ENCODE peak calls at places on chromosomes 7 and 10, in nine cellular contexts. E is GM12864; V is NB4; Y is thoracic aorta; J is gastrocnemius medialis; N is thyroid gland; R is mammary epithelial cell; W is CD8-positive, alpha-beta T cell; M is right lobe of liver. T is an unnamed sample.

GRCh38 chr7:120785056-120785455 is 72.9 kb downstream of the TSPAN12 start:
- DNase-seq in E (no peak), V (no peak), Y (no peak), J (no peak), N (no peak), R (no peak), W (no peak), M (no peak), T (no peak)

GRCh38 chr10:11617233-11617632 is 5.8 kb upstream of the USP6NL start:
- DNase-seq in E (no peak), V (no peak), Y (no peak), J (no peak), N (no peak), R (no peak), W (no peak), M (no peak), T (no peak)

GRCh38 chr10:103693070-103693811 is 162.1 kb downstream of the SH3PXD2A start:
- DNase-seq in E (no peak), V (peak; percentile 54), Y (no peak), J (no peak), N (peak; percentile 7), R (no peak), W (peak; percentile 31), M (no peak), T (no peak)

GRCh38 chr7:80807166-80807900 is 111.5 kb downstream of the SEMA3C start:
- DNase-seq in E (no peak), V (no peak), Y (no peak), J (no peak), N (no peak), R (no peak), W (no peak), M (no peak), T (peak; percentile 64)

GRCh38 chr7:94588090-94588489 is 67.8 kb downstream of the SGCE start:
- DNase-seq in E (no peak), V (no peak), Y (no peak), J (no peak), N (no peak), R (no peak), W (no peak), M (no peak), T (peak; percentile 6)

GRCh38 chr10:114283091-114283490 is 44.0 kb downstream of the VWA2 start:
- DNase-seq in E (no peak), V (no peak), Y (no peak), J (no peak), N (no peak), R (no peak), W (no peak), M (no peak), T (no peak)

GRCh38 chr10:7260912-7261700 is 149.7 kb downstream of the SFMBT2 start:
- DNase-seq in E (no peak), V (peak; percentile 36), Y (no peak), J (no peak), N (no peak), R (no peak), W (no peak), M (no peak), T (no peak)

GRCh38 chr10:88879754-88880286 is at the start of gene STAMBPL1:
- DNase-seq in E (peak; percentile 59), V (peak; percentile 90), Y (no peak), J (no peak), N (peak; percentile 44), R (no peak), W (peak; percentile 78), M (no peak), T (no peak)

GRCh38 chr10:117965984-117966383 is 80.8 kb downstream of the RAB11FIP2 start:
- DNase-seq in E (no peak), V (no peak), Y (no peak), J (no peak), N (no peak), R (no peak), W (no peak), M (no peak), T (no peak)

GRCh38 chr10:24313233-24313632 is 104.3 kb downstream of the KIAA1217 start:
- DNase-seq in E (no peak), V (no peak), Y (no peak), J (no peak), N (no peak), R (no peak), W (no peak), M (no peak), T (no peak)

GRCh38 chr10:24307173-24307572 is 98.2 kb downstream of the KIAA1217 start:
- DNase-seq in E (no peak), V (no peak), Y (no peak), J (no peak), N (peak; percentile 67), R (no peak), W (no peak), M (no peak), T (no peak)

GRCh38 chr10:24307696-24308476 is 98.9 kb downstream of the KIAA1217 start:
- DNase-seq in E (no peak), V (no peak), Y (no peak), J (no peak), N (peak; percentile 70), R (no peak), W (no peak), M (no peak), T (peak; percentile 69)

GRCh38 chr10:24311888-24312287 is 103.0 kb downstream of the KIAA1217 start:
- DNase-seq in E (no peak), V (no peak), Y (no peak), J (no peak), N (no peak), R (no peak), W (no peak), M (no peak), T (no peak)

GRCh38 chr10:24310104-24310503 is 101.2 kb downstream of the KIAA1217 start:
- DNase-seq in E (no peak), V (no peak), Y (no peak), J (peak; percentile 35), N (no peak), R (peak; percentile 54), W (no peak), M (no peak), T (no peak)
- TF ChIP-seq CTCF in E (no peak), V (no peak), Y (no peak), J (no peak), N (no peak), R (no peak), W (no peak), M (no peak), T (no peak)

GRCh38 chr10:21526184-21526951 is 886 bp upstream of the SKIDA1 start:
- DNase-seq in E (no peak), V (peak; percentile 86), Y (peak; percentile 38), J (peak; percentile 62), N (peak; percentile 90), R (peak; percentile 61), W (peak; percentile 64), M (peak; percentile 81), T (no peak)
- H3K4me3 ChIP-seq in E (peak overlapping the region; percentile 77), V (peak overlapping the region; percentile 79), Y (peak overlapping the region; percentile 83), J (peak overlapping the region; percentile 80), N (peak overlapping the region; percentile 17), R (peak overlapping the region; percentile 68), W (peak overlapping the region; percentile 70), M (peak overlapping the region; percentile 64), T (peak overlapping the region; percentile 46)

DNA sequence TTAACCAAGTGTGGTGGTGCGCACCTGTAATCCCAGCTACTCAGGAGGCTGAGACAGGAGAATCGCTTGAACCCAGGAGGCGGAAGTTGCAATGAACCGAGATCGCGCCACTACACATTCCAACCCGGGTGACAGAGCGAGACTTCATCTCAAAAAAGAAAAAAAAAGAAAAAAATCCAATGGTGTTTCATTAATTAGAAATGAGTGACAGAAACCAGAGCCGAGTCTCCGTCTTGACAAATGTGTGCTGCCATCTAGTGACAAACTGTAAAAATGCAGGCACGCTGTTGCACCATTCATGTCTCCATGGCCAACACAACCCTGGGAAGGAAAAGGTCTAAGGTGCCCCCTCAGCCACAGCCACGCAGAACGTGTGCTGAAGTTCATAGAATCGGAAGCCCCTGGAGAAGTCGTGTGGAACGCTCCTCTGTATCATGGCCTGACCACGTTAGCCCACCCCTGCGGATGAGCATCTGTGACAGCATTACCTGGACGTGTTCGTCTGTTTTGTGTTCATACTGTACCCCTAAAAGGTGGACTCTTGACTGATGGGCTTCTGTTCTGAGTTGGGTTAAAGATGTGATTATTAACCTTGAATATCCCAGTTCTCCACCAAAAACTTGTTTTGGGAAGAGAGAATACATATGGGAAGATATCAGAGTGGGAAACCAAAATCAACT is 94.9 kb downstream of the LYZL2 start:
- DNase-seq in E (no peak), V (peak; percentile 83), Y (peak; percentile 47), J (peak; percentile 42), N (peak; percentile 76), R (peak; percentile 42), W (peak; percentile 72), M (peak; percentile 69), T (peak; percentile 34)
- TF ChIP-seq CTCF in E (peak; percentile 85), V (peak; percentile 60), Y (peak; percentile 87), J (peak; percentile 89), N (peak; percentile 90), R (peak; percentile 89), W (peak; percentile 92), M (peak; percentile 85), T (peak; percentile 84)

GRCh38 chr7:74173866-74174605 is at the start of gene EIF4H:
- DNase-seq in E (peak; percentile 75), V (peak; percentile 98), Y (peak; percentile 84), J (peak; percentile 95), N (peak; percentile 96), R (peak; percentile 94), W (peak; percentile 96), M (peak; percentile 97), T (peak; percentile 80)

GRCh38 chr7:74174606-74175082 is 488 bp downstream of the EIF4H start:
- DNase-seq in E (no peak), V (peak; percentile 78), Y (no peak), J (peak; percentile 48), N (peak; percentile 46), R (peak; percentile 45), W (peak; percentile 41), M (peak; percentile 61), T (no peak)

GRCh38 chr7:74178632-74179031 is 4.5 kb downstream of the EIF4H start:
- DNase-seq in E (no peak), V (peak; percentile 40), Y (no peak), J (no peak), N (peak; percentile 78), R (peak; percentile 17), W (no peak), M (no peak), T (no peak)

GRCh38 chr7:74175270-74175803 is 1.2 kb downstream of the EIF4H start:
- DNase-seq in E (no peak), V (no peak), Y (no peak), J (no peak), N (no peak), R (no peak), W (no peak), M (no peak), T (no peak)

GRCh38 chr7:74176555-74176954 is 2.4 kb downstream of the EIF4H start:
- DNase-seq in E (no peak), V (no peak), Y (no peak), J (no peak), N (no peak), R (peak; percentile 73), W (no peak), M (no peak), T (no peak)
- H3K4me3 ChIP-seq in E (peak overlapping the region; percentile 100), V (peak overlapping the region; percentile 48), Y (no peak overlapping the region), J (peak overlapping the region; percentile 2), N (no peak overlapping the region), R (peak overlapping the region; percentile 98), W (no peak overlapping the region), M (no peak overlapping the region), T (peak overlapping the region; percentile 74)

GRCh38 chr7:665751-666453 is 60.6 kb upstream of the DNAAF5 start:
- DNase-seq in E (no peak), V (no peak), Y (no peak), J (no peak), N (no peak), R (no peak), W (no peak), M (no peak), T (no peak)
- TF ChIP-seq CTCF in E (no peak), V (no peak), Y (peak; percentile 30), J (no peak), N (no peak), R (no peak), W (no peak), M (peak; percentile 10), T (peak; percentile 18)